ENCODE peak calls at places on chromosomes 6 and 20, in nine cellular contexts. U is germinal center; Z is stomach; G is mucosa of descending colon; Q is GM20000; T is activated CD4-positive, alpha-beta T cell treated with anti-CD3 and anti-CD28 coated beads for 48 hours; V is hippocampal formation; O is activated CD4-positive, alpha-beta memory T cell treated with anti-CD3 and anti-CD28 coated beads, Interleukin-2, amount 10 ng/mL, durations not matched to agents 7 days and 5 days; Y is kidney tubule cell. P is an unnamed sample.

GRCh38 chr20:5495026-5495425 is 178.3 kb upstream of the PROKR2 start:
- DNase-seq in U (no peak), Z (no peak), G (no peak), Q (no peak), T (no peak), V (no peak), O (no peak), Y (no peak), P (no peak)

GRCh38 chr20:35992713-35993335 is 24.4 kb downstream of the CNBD2 start:
- DNase-seq in U (peak; percentile 83), Z (peak; percentile 45), G (peak; percentile 45), Q (peak; percentile 84), T (peak; percentile 47), V (peak; percentile 75), O (peak; percentile 50), Y (peak; percentile 70), P (peak; percentile 89)

GRCh38 chr20:53216856-53217576 is 244.9 kb downstream of the TSHZ2 start:
- DNase-seq in U (peak; percentile 73), Z (peak; percentile 83), G (peak; percentile 85), Q (peak; percentile 70), T (peak; percentile 84), V (no peak), O (peak; percentile 78), Y (peak; percentile 61), P (peak; percentile 73)

GRCh38 chr6:56954389-56955170 is at the start of gene BEND6:
- DNase-seq in U (peak; percentile 33), Z (peak; percentile 27), G (peak; percentile 18), Q (peak; percentile 81), T (peak; percentile 53), V (peak; percentile 79), O (peak; percentile 37), Y (peak; percentile 83), P (peak; percentile 87)

GRCh38 chr6:40852667-40853383 is 186.2 kb downstream of the UNC5CL start:
- DNase-seq in U (peak; percentile 15), Z (no peak), G (no peak), Q (peak; percentile 15), T (peak; percentile 49), V (no peak), O (no peak), Y (no peak), P (peak; percentile 19)

GRCh38 chr6:141244366-141244765 is 888.4 kb upstream of the GJE1 start:
- DNase-seq in U (no peak), Z (no peak), G (no peak), Q (no peak), T (no peak), V (no peak), O (no peak), Y (peak; percentile 26), P (no peak)

GRCh38 chr6:33206027-33206863 is 1.8 kb downstream of the HSD17B8 start:
- DNase-seq in U (no peak), Z (no peak), G (no peak), Q (peak; percentile 16), T (no peak), V (no peak), O (no peak), Y (no peak), P (no peak)

GRCh38 chr6:16136536-16137450 is 7.9 kb downstream of the MYLIP start:
- DNase-seq in U (no peak), Z (peak; percentile 40), G (peak; percentile 36), Q (no peak), T (peak; percentile 72), V (no peak), O (peak; percentile 62), Y (peak; percentile 77), P (peak; percentile 70)

GRCh38 chr20:5463007-5463686 is 146.4 kb upstream of the PROKR2 start:
- DNase-seq in U (no peak), Z (no peak), G (no peak), Q (no peak), T (no peak), V (no peak), O (no peak), Y (no peak), P (no peak)

GRCh38 chr6:66103954-66104353 is 396.9 kb upstream of the EYS start:
- DNase-seq in U (no peak), Z (no peak), G (no peak), Q (no peak), T (no peak), V (no peak), O (no peak), Y (no peak), P (peak; percentile 11)

GRCh38 chr20:5061209-5061608 is 58.5 kb downstream of the PCNA start:
- DNase-seq in U (no peak), Z (no peak), G (no peak), Q (no peak), T (no peak), V (no peak), O (no peak), Y (peak; percentile 91), P (no peak)

GRCh38 chr20:38034961-38035360 is 1.4 kb downstream of the RPRD1B start:
- DNase-seq in U (no peak), Z (no peak), G (no peak), Q (no peak), T (no peak), V (no peak), O (no peak), Y (peak; percentile 7), P (no peak)

GRCh38 chr6:24600903-24601302 is 45.1 kb downstream of the KIAA0319 start:
- DNase-seq in U (no peak), Z (no peak), G (no peak), Q (no peak), T (peak; percentile 31), V (no peak), O (no peak), Y (no peak), P (no peak)

GRCh38 chr6:22756365-22756764 is 187.0 kb downstream of the HDGFL1 start:
- DNase-seq in U (no peak), Z (no peak), G (no peak), Q (no peak), T (no peak), V (no peak), O (no peak), Y (peak; percentile 78), P (no peak)

GRCh38 chr6:55433446-55434130 is 106.3 kb downstream of the GFRAL start:
- DNase-seq in U (no peak), Z (no peak), G (no peak), Q (no peak), T (no peak), V (no peak), O (no peak), Y (peak; percentile 44), P (no peak)

GRCh38 chr6:162913206-162913605 is 185.4 kb downstream of the PACRG start:
- DNase-seq in U (no peak), Z (no peak), G (no peak), Q (no peak), T (no peak), V (no peak), O (no peak), Y (no peak), P (no peak)

P was measured in GM03348.